ENCODE peak calls at places on chromosomes 5 and 9, in seven cellular contexts. One of them, this sample, is unnamed.

GRCh38 chr9:136187197-136187596 is 17.7 kb downstream of the LHX3 start:
- DNase-seq in left kidney: no peak
- DNase-seq in activated T-helper 9 cell treated with anti-CD3 and anti-CD28 coated beads, Interleukin-2, amount 50 U/mL, for 16 hours: no peak
- DNase-seq in GM03348: no peak
- DNase-seq in foreskin fibroblast: no peak
- DNase-seq in activated CD4-positive, alpha-beta T cell treated with anti-CD3 and anti-CD28 coated beads, Interleukin-2, amount 50 U/mL, for 1 hour: no peak
- DNase-seq in stimulated activated CD8-positive, alpha-beta memory T cell treated with anti-CD3 and anti-CD28 coated beads, Interleukin-4, amount 100 ng/mL, for 4 hours: no peak
- DNase-seq in this sample: no peak

GRCh38 chr9:117315236-117315635 is 99.6 kb downstream of the ASTN2 start:
- DNase-seq in left kidney: no peak
- DNase-seq in foreskin fibroblast: no peak
- DNase-seq in activated T-helper 9 cell treated with anti-CD3 and anti-CD28 coated beads, Interleukin-2, amount 50 U/mL, for 16 hours: no peak
- DNase-seq in GM03348: no peak
- DNase-seq in stimulated activated CD8-positive, alpha-beta memory T cell treated with anti-CD3 and anti-CD28 coated beads, Interleukin-4, amount 100 ng/mL, for 4 hours: no peak
- DNase-seq in activated CD4-positive, alpha-beta T cell treated with anti-CD3 and anti-CD28 coated beads, Interleukin-2, amount 50 U/mL, for 1 hour: no peak
- DNase-seq in this sample: no peak

GRCh38 chr9:4386819-4387218 is 87.0 kb upstream of the GLIS3 start:
- DNase-seq in stimulated activated CD8-positive, alpha-beta memory T cell treated with anti-CD3 and anti-CD28 coated beads, Interleukin-4, amount 100 ng/mL, for 4 hours: no peak
- DNase-seq in left kidney: no peak
- DNase-seq in foreskin fibroblast: no peak
- DNase-seq in activated T-helper 9 cell treated with anti-CD3 and anti-CD28 coated beads, Interleukin-2, amount 50 U/mL, for 16 hours: no peak
- DNase-seq in activated CD4-positive, alpha-beta T cell treated with anti-CD3 and anti-CD28 coated beads, Interleukin-2, amount 50 U/mL, for 1 hour: no peak
- DNase-seq in GM03348: no peak
- DNase-seq in this sample: no peak

GRCh38 chr9:77944556-77945261 is 86.9 kb downstream of the GNAQ start:
- DNase-seq in left kidney: peak; percentile 57
- DNase-seq in activated T-helper 9 cell treated with anti-CD3 and anti-CD28 coated beads, Interleukin-2, amount 50 U/mL, for 16 hours: no peak
- DNase-seq in activated CD4-positive, alpha-beta T cell treated with anti-CD3 and anti-CD28 coated beads, Interleukin-2, amount 50 U/mL, for 1 hour: peak; percentile 4
- DNase-seq in stimulated activated CD8-positive, alpha-beta memory T cell treated with anti-CD3 and anti-CD28 coated beads, Interleukin-4, amount 100 ng/mL, for 4 hours: no peak
- DNase-seq in foreskin fibroblast: no peak
- DNase-seq in GM03348: no peak
- DNase-seq in this sample: no peak

GRCh38 chr5:143101134-143101533 is 302.4 kb downstream of the NR3C1 start:
- DNase-seq in GM03348: no peak
- DNase-seq in activated T-helper 9 cell treated with anti-CD3 and anti-CD28 coated beads, Interleukin-2, amount 50 U/mL, for 16 hours: no peak
- DNase-seq in left kidney: no peak
- DNase-seq in activated CD4-positive, alpha-beta T cell treated with anti-CD3 and anti-CD28 coated beads, Interleukin-2, amount 50 U/mL, for 1 hour: no peak
- DNase-seq in foreskin fibroblast: no peak
- DNase-seq in stimulated activated CD8-positive, alpha-beta memory T cell treated with anti-CD3 and anti-CD28 coated beads, Interleukin-4, amount 100 ng/mL, for 4 hours: no peak
- DNase-seq in this sample: no peak

GRCh38 chr9:18142964-18143363 is 331.0 kb upstream of the ADAMTSL1 start:
- DNase-seq in left kidney: peak; percentile 14
- DNase-seq in stimulated activated CD8-positive, alpha-beta memory T cell treated with anti-CD3 and anti-CD28 coated beads, Interleukin-4, amount 100 ng/mL, for 4 hours: no peak
- DNase-seq in GM03348: peak; percentile 17
- DNase-seq in activated CD4-positive, alpha-beta T cell treated with anti-CD3 and anti-CD28 coated beads, Interleukin-2, amount 50 U/mL, for 1 hour: no peak
- DNase-seq in activated T-helper 9 cell treated with anti-CD3 and anti-CD28 coated beads, Interleukin-2, amount 50 U/mL, for 16 hours: no peak
- DNase-seq in foreskin fibroblast: peak; percentile 2
- DNase-seq in this sample: no peak

GRCh38 chr5:112921031-112921832 is 795 bp downstream of the REEP5 start:
- DNase-seq in foreskin fibroblast: peak; percentile 56
- DNase-seq in left kidney: peak; percentile 88
- DNase-seq in activated CD4-positive, alpha-beta T cell treated with anti-CD3 and anti-CD28 coated beads, Interleukin-2, amount 50 U/mL, for 1 hour: peak; percentile 47
- DNase-seq in activated T-helper 9 cell treated with anti-CD3 and anti-CD28 coated beads, Interleukin-2, amount 50 U/mL, for 16 hours: peak; percentile 51
- DNase-seq in stimulated activated CD8-positive, alpha-beta memory T cell treated with anti-CD3 and anti-CD28 coated beads, Interleukin-4, amount 100 ng/mL, for 4 hours: no peak
- DNase-seq in GM03348: peak; percentile 88
- DNase-seq in this sample: peak; percentile 61

GRCh38 chr5:1794896-1795290 is 4.7 kb downstream of the MRPL36 start:
- DNase-seq in foreskin fibroblast: no peak
- DNase-seq in activated CD4-positive, alpha-beta T cell treated with anti-CD3 and anti-CD28 coated beads, Interleukin-2, amount 50 U/mL, for 1 hour: no peak
- DNase-seq in activated T-helper 9 cell treated with anti-CD3 and anti-CD28 coated beads, Interleukin-2, amount 50 U/mL, for 16 hours: no peak
- DNase-seq in left kidney: peak; percentile 47
- DNase-seq in GM03348: no peak
- DNase-seq in stimulated activated CD8-positive, alpha-beta memory T cell treated with anti-CD3 and anti-CD28 coated beads, Interleukin-4, amount 100 ng/mL, for 4 hours: no peak
- DNase-seq in this sample: no peak

GRCh38 chr5:26482817-26483375 is 555.5 kb downstream of the CDH9 start:
- DNase-seq in activated T-helper 9 cell treated with anti-CD3 and anti-CD28 coated beads, Interleukin-2, amount 50 U/mL, for 16 hours: no peak
- DNase-seq in left kidney: peak; percentile 61
- DNase-seq in GM03348: peak; percentile 56
- DNase-seq in foreskin fibroblast: no peak
- DNase-seq in activated CD4-positive, alpha-beta T cell treated with anti-CD3 and anti-CD28 coated beads, Interleukin-2, amount 50 U/mL, for 1 hour: no peak
- DNase-seq in stimulated activated CD8-positive, alpha-beta memory T cell treated with anti-CD3 and anti-CD28 coated beads, Interleukin-4, amount 100 ng/mL, for 4 hours: no peak
- DNase-seq in this sample: no peak

GRCh38 chr9:134870746-134871667 is 9.6 kb upstream of the FCN2 start:
- DNase-seq in activated T-helper 9 cell treated with anti-CD3 and anti-CD28 coated beads, Interleukin-2, amount 50 U/mL, for 16 hours: no peak
- DNase-seq in foreskin fibroblast: no peak
- DNase-seq in stimulated activated CD8-positive, alpha-beta memory T cell treated with anti-CD3 and anti-CD28 coated beads, Interleukin-4, amount 100 ng/mL, for 4 hours: no peak
- DNase-seq in left kidney: no peak
- DNase-seq in activated CD4-positive, alpha-beta T cell treated with anti-CD3 and anti-CD28 coated beads, Interleukin-2, amount 50 U/mL, for 1 hour: no peak
- DNase-seq in GM03348: no peak
- DNase-seq in this sample: no peak

This sample was measured in activated B cell treated with CpG ODN at 0.5 μM for 24 hours.